ENCODE peak calls at places on chromosomes 11 and 22, in seven cellular contexts. T is activated T-helper 1 cell treated with Interleukin-2 at 50 U/mL for 16 hours; N is T-helper 1 cell; E is GM19239; C is effector memory CD4-positive, alpha-beta T cell; V is psoas muscle; O is hepatocyte. W is an unnamed sample.
A peak's percentile ranks its signal among the peaks of the same experiment; 100 is the strongest.

GRCh38 chr22:45574069-45574703 is 71.5 kb downstream of the FBLN1 start:
- DNase-seq in V (peak; percentile 28), O (peak; percentile 5), T (no peak), N (no peak), C (no peak), E (no peak), W (peak; percentile 36)

GRCh38 chr11:108025387-108026080 is 16.8 kb downstream of the CUL5 start:
- DNase-seq in N (no peak), V (no peak), E (peak; percentile 17), O (no peak), C (no peak), T (no peak), W (no peak)

GRCh38 chr22:40239345-40239683 is 61.6 kb downstream of the TNRC6B start:
- DNase-seq in O (no peak), C (no peak), T (no peak), E (no peak), V (no peak), N (no peak), W (no peak)

GRCh38 chr11:67409781-67410368 is 5.6 kb upstream of the CARNS1 start:
- DNase-seq in C (no peak), T (no peak), N (no peak), E (no peak), O (no peak), V (no peak), W (peak; percentile 73)

GRCh38 chr11:82398300-82398815 is 335.3 kb downstream of the FAM181B start:
- DNase-seq in N (no peak), E (no peak), T (no peak), V (no peak), O (peak; percentile 26), C (no peak), W (no peak)

GRCh38 chr22:38243007-38243775 is 29.6 kb downstream of the TMEM184B start:
- DNase-seq in O (peak; percentile 88), E (no peak), T (no peak), N (no peak), V (peak; percentile 71), C (no peak), W (peak; percentile 93)

GRCh38 chr11:18310800-18311340 is 11.1 kb downstream of the HPS5 start:
- DNase-seq in T (no peak), N (no peak), O (no peak), E (no peak), C (no peak), V (no peak), W (no peak)

GRCh38 chr22:19810381-19811141 is 44.1 kb downstream of the GNB1L start:
- DNase-seq in V (no peak), N (peak; percentile 9), T (no peak), C (no peak), E (no peak), O (peak; percentile 3), W (no peak)

GRCh38 chr11:65355013-65355775 is 643 bp downstream of the TIGD3 start:
- DNase-seq in T (peak; percentile 49), V (peak; percentile 65), O (peak; percentile 56), C (peak; percentile 51), E (peak; percentile 58), N (peak; percentile 40), W (peak; percentile 80)

GRCh38 chr11:117316197-117316961 is at the start of gene BACE1:
- DNase-seq in E (no peak), V (peak; percentile 91), T (no peak), C (no peak), N (peak; percentile 3), O (peak; percentile 90), W (peak; percentile 88)

GRCh38 chr22:39178206-39179111 is 26.0 kb upstream of the CBX7 start:
- DNase-seq in V (no peak), E (no peak), C (no peak), O (no peak), N (no peak), T (no peak), W (no peak)

GRCh38 chr11:130801287-130802146 is 114.8 kb downstream of the SNX19 start:
- DNase-seq in O (no peak), N (no peak), V (no peak), E (no peak), T (no peak), C (no peak), W (no peak)

GRCh38 chr11:131511794-131512193 is 141.4 kb downstream of the NTM start:
- DNase-seq in N (no peak), T (no peak), C (no peak), V (peak; percentile 50), E (peak; percentile 5), O (peak; percentile 64), W (peak; percentile 66)

GRCh38 chr11:118938491-118939411 is 13.0 kb upstream of the BCL9L start:
- DNase-seq in T (no peak), N (no peak), E (no peak), V (no peak), O (peak; percentile 75), C (no peak), W (peak; percentile 67)

GRCh38 chr11:70191495-70192140 is 11.5 kb upstream of the FADD start:
- DNase-seq in V (peak; percentile 88), N (peak; percentile 52), E (peak; percentile 56), T (peak; percentile 22), C (peak; percentile 5), O (peak; percentile 90), W (peak; percentile 82)

GRCh38 chr11:29432719-29433325 is 584.0 kb downstream of the KCNA4 start:
- DNase-seq in T (no peak), N (no peak), O (peak; percentile 30), E (no peak), C (no peak), V (no peak), W (peak; percentile 54)

GRCh38 chr22:27982106-27982505 is 63.0 kb upstream of the PITPNB start:
- DNase-seq in E (no peak), C (no peak), V (no peak), T (no peak), N (no peak), O (no peak), W (no peak)

GRCh38 chr11:123628936-123629683 is 25.3 kb downstream of the SCN3B start:
- DNase-seq in C (no peak), V (peak; percentile 70), E (no peak), T (no peak), O (peak; percentile 41), N (no peak), W (no peak)

GRCh38 chr11:9020881-9021280 is 17.1 kb upstream of the NRIP3 start:
- DNase-seq in O (no peak), C (no peak), N (no peak), V (no peak), E (no peak), T (no peak), W (no peak)

GRCh38 chr22:21937041-21937820 is 15.4 kb downstream of the PPM1F start:
- DNase-seq in T (no peak), V (peak; percentile 73), C (no peak), E (no peak), N (no peak), O (no peak), W (no peak)

GRCh38 chr11:59559886-59560285 is 48.5 kb downstream of the OR4D9 start:
- DNase-seq in O (no peak), E (no peak), T (no peak), N (no peak), V (no peak), C (no peak), W (peak; percentile 43)

GRCh38 chr11:100550298-100550697 is 136.8 kb upstream of the ARHGAP42 start:
- DNase-seq in N (no peak), E (no peak), V (no peak), T (no peak), C (no peak), O (no peak), W (no peak)

GRCh38 chr11:108871152-108871551 is 206.3 kb downstream of the DDX10 start:
- DNase-seq in E (no peak), O (peak; percentile 33), T (no peak), C (no peak), V (no peak), N (peak; percentile 23), W (peak; percentile 49)

GRCh38 chr11:63489879-63490278 is 1.1 kb downstream of the PLAAT5 start:
- DNase-seq in O (no peak), E (no peak), C (no peak), T (no peak), V (no peak), N (no peak), W (no peak)

GRCh38 chr11:88301478-88302140 is 35.9 kb downstream of the CTSC start:
- DNase-seq in E (no peak), O (peak; percentile 13), C (no peak), N (peak; percentile 35), T (no peak), V (no peak), W (no peak)

GRCh38 chr11:72625746-72626636 is 48.2 kb downstream of the PDE2A start:
- DNase-seq in T (no peak), N (no peak), V (peak; percentile 62), E (no peak), C (no peak), O (peak; percentile 83), W (peak; percentile 67)

GRCh38 chr22:19918332-19919106 is 23.1 kb upstream of the COMT start:
- DNase-seq in O (no peak), C (no peak), V (no peak), E (no peak), N (no peak), T (no peak), W (no peak)

GRCh38 chr11:69799582-69799981 is 19.6 kb downstream of the FGF3 start:
- DNase-seq in C (no peak), E (no peak), N (no peak), T (no peak), O (no peak), V (no peak), W (peak; percentile 28)

GRCh38 chr11:61602775-61603569 is 22.1 kb upstream of the SYT7 start:
- DNase-seq in T (no peak), N (no peak), E (no peak), C (no peak), V (peak; percentile 88), O (peak; percentile 88), W (peak; percentile 92)

GRCh38 chr11:35082322-35083180 is 56.4 kb upstream of the CD44 start:
- DNase-seq in O (peak; percentile 26), E (peak; percentile 47), N (peak; percentile 91), V (peak; percentile 60), C (peak; percentile 85), T (peak; percentile 67), W (no peak)

GRCh38 chr11:102664001-102664752 is 39.0 kb upstream of the MMP20 start:
- DNase-seq in E (no peak), T (no peak), C (no peak), N (peak; percentile 4), V (no peak), O (no peak), W (peak; percentile 23)

GRCh38 chr11:32531528-32531927 is 52.1 kb upstream of the EIF3M start:
- DNase-seq in C (no peak), O (no peak), V (no peak), E (no peak), N (no peak), T (no peak), W (no peak)

GRCh38 chr11:27158763-27159679 is 118.4 kb downstream of the BBOX1 start:
- DNase-seq in T (no peak), V (peak; percentile 45), C (no peak), E (peak; percentile 13), O (peak; percentile 85), N (no peak), W (peak; percentile 86)

GRCh38 chr22:16608931-16609330 is 16.3 kb upstream of the CCT8L2 start:
- DNase-seq in N (no peak), T (no peak), V (no peak), E (no peak), O (no peak), C (no peak), W (no peak)

GRCh38 chr22:27531782-27532530 is 269.6 kb downstream of the MN1 start:
- DNase-seq in O (peak; percentile 53), N (no peak), C (no peak), T (no peak), V (no peak), E (no peak), W (no peak)

GRCh38 chr11:2817431-2817830 is 68.1 kb downstream of the CDKN1C start:
- DNase-seq in T (no peak), V (peak; percentile 15), E (no peak), N (no peak), C (no peak), O (no peak), W (no peak)

GRCh38 chr22:24102366-24103200 is 78.7 kb upstream of the SUSD2 start:
- DNase-seq in O (no peak), V (no peak), E (no peak), C (no peak), T (no peak), N (no peak), W (no peak)

GRCh38 chr11:105372214-105372613 is 232.6 kb upstream of the CARD18 start:
- DNase-seq in T (no peak), C (no peak), N (no peak), O (no peak), E (no peak), V (no peak), W (peak; percentile 10)

W was measured in DMS53.